ENCODE peak calls at places on chromosomes 11 and 22, in five cellular contexts. B, W, N, M and O are unnamed samples.

GRCh38 chr11:15379483-15379882 is 264.8 kb downstream of the INSC start:
- DNase-seq in M (no peak), N (no peak), W (no peak), B (no peak), O (no peak)

GRCh38 chr11:64856382-64857227 is 12.2 kb upstream of the CDC42BPG start:
- DNase-seq in M (peak; percentile 68), B (no peak), W (no peak), N (no peak), O (no peak)

GRCh38 chr11:68783216-68783821 is 32.0 kb upstream of the TESMIN start:
- DNase-seq in W (no peak), B (no peak), M (no peak), N (no peak), O (no peak)

GRCh38 chr11:122976396-122976733 is 5.3 kb downstream of the BSX start:
- DNase-seq in W (no peak), M (no peak), B (no peak), N (no peak), O (no peak)

GRCh38 chr11:133928628-133929059 is 28.1 kb downstream of the IGSF9B start:
- DNase-seq in W (no peak), B (no peak), M (no peak), N (no peak), O (peak; percentile 81)

GRCh38 chr22:29284196-29284595 is 16.1 kb downstream of the EWSR1 start:
- DNase-seq in W (no peak), M (no peak), N (no peak), B (no peak), O (no peak)

GRCh38 chr11:65498042-65498726 is 661 bp upstream of the MALAT1 start:
- DNase-seq in M (no peak), B (peak; percentile 79), W (peak; percentile 53), N (no peak), O (no peak)

GRCh38 chr11:17579451-17579850 is 32.4 kb downstream of the OTOG start:
- DNase-seq in W (no peak), N (no peak), M (no peak), B (no peak), O (no peak)

GRCh38 chr11:128894685-128895084 is 3.5 kb downstream of the KCNJ5 start:
- DNase-seq in B (peak; percentile 38), N (no peak), W (no peak), M (peak; percentile 8), O (peak; percentile 53)

GRCh38 chr22:24893341-24894070 is 53.0 kb downstream of the LHFPL7 start:
- DNase-seq in M (no peak), W (no peak), B (no peak), N (no peak), O (no peak)

GRCh38 chr11:64627371-64627770 is 36.4 kb downstream of the SLC22A12 start:
- DNase-seq in N (no peak), W (no peak), M (no peak), B (no peak), O (no peak)

GRCh38 chr11:22343411-22344032 is 5.3 kb downstream of the SLC17A6 start:
- DNase-seq in N (no peak), M (no peak), B (no peak), W (no peak), O (no peak)

GRCh38 chr22:40485813-40486610 is 115.6 kb downstream of the SGSM3 start:
- DNase-seq in B (no peak), W (no peak), N (no peak), M (no peak), O (no peak)

GRCh38 chr11:73218106-73218829 is at the start of gene P2RY2:
- DNase-seq in M (peak; percentile 53), B (no peak), W (no peak), N (peak; percentile 15), O (peak; percentile 86)

GRCh38 chr22:36258750-36259619 is 6.1 kb downstream of the APOL1 start:
- DNase-seq in B (peak; percentile 70), W (no peak), M (no peak), N (no peak), O (no peak)

GRCh38 chr11:86523738-86524602 is 148.4 kb downstream of the ME3 start:
- DNase-seq in M (peak; percentile 93), N (no peak), B (no peak), W (no peak), O (no peak)

GRCh38 chr11:116311141-116311540 is 461.6 kb downstream of the BUD13 start:
- DNase-seq in M (no peak), N (no peak), W (no peak), B (no peak), O (peak; percentile 39)

GRCh38 chr11:27837895-27838563 is 137.8 kb upstream of the BDNF start:
- DNase-seq in B (no peak), M (no peak), N (no peak), W (peak; percentile 47), O (no peak)

GRCh38 chr11:90288207-90288821 is 65.5 kb upstream of the CHORDC1 start:
- DNase-seq in N (no peak), M (peak; percentile 33), B (peak; percentile 19), W (no peak), O (peak; percentile 47)

GRCh38 chr11:110991621-110992355 is 253.7 kb upstream of the POU2AF2 start:
- DNase-seq in W (no peak), B (no peak), M (no peak), N (no peak), O (no peak)

GRCh38 chr22:30858976-30859713 is 109.4 kb downstream of the MORC2 start:
- DNase-seq in M (no peak), N (no peak), B (no peak), W (no peak), O (no peak)

GRCh38 chr22:42052765-42053164 is 17.8 kb downstream of the NAGA start:
- DNase-seq in W (no peak), B (no peak), M (no peak), N (no peak), O (no peak)

GRCh38 chr11:35262735-35263134 is 123.8 kb downstream of the CD44 start:
- DNase-seq in W (no peak), M (no peak), B (no peak), N (no peak), O (no peak)

GRCh38 chr11:83724704-83725114 is 438.5 kb upstream of the CCDC90B start:
- DNase-seq in B (no peak), N (peak; percentile 15), M (no peak), W (no peak), O (peak; percentile 27)

GRCh38 chr11:7597620-7598019 is 75.7 kb downstream of the CYB5R2 start:
- DNase-seq in B (no peak), M (no peak), W (no peak), N (no peak), O (no peak)

GRCh38 chr11:129937592-129938238 is 42.3 kb upstream of the NFRKB start:
- DNase-seq in B (no peak), N (no peak), M (no peak), W (no peak), O (no peak)

GRCh38 chr11:109423114-109423859 is 1.3 kb downstream of the C11orf87 start:
- DNase-seq in B (no peak), N (peak; percentile 2), M (no peak), W (no peak), O (peak; percentile 70)

GRCh38 chr11:30406978-30407762 is 84.3 kb downstream of the ARL14EP start:
- DNase-seq in N (peak; percentile 29), W (no peak), M (peak; percentile 26), B (no peak), O (no peak)

GRCh38 chr11:15198284-15198683 is 83.6 kb downstream of the INSC start:
- DNase-seq in B (no peak), W (no peak), M (no peak), N (no peak), O (no peak)

GRCh38 chr22:46769191-46769675 is 6.8 kb downstream of the TBC1D22A start:
- DNase-seq in M (no peak), N (no peak), B (no peak), W (no peak), O (no peak)

GRCh38 chr11:42407379-42407778 is 904.4 kb upstream of the API5 start:
- DNase-seq in N (peak; percentile 70), B (no peak), W (no peak), M (no peak), O (peak; percentile 25)

GRCh38 chr22:49326558-49326957 is 501.1 kb downstream of the BRD1 start:
- DNase-seq in N (no peak), W (no peak), M (no peak), B (no peak), O (no peak)
- H3K9me3 ChIP-seq in N (no peaks in the 10 kb centered on the region), W (no peaks in the 10 kb centered on the region), M (peaks cover 10% of the 10 kb centered on the region), B (no peaks in the 10 kb centered on the region), O (no peaks in the 10 kb centered on the region)

GRCh38 chr22:27057717-27058116 is 400.3 kb downstream of the MIAT start:
- DNase-seq in B (no peak), M (no peak), W (no peak), N (no peak), O (no peak)
- TF ChIP-seq TAF1 in B (no peak), M (no peak), W (no peak), N (no peak), O (no peak)

GRCh38 chr11:57071829-57072228 is 83.1 kb downstream of the OR5AK2 start:
- DNase-seq in M (no peak), W (no peak), N (no peak), B (no peak), O (no peak)

GRCh38 chr11:57069942-57070341 is 81.2 kb downstream of the OR5AK2 start:
- DNase-seq in M (no peak), W (no peak), B (no peak), N (no peak), O (no peak)

GRCh38 chr11:57073121-57073520 is 84.4 kb downstream of the OR5AK2 start:
- DNase-seq in W (no peak), B (no peak), M (no peak), N (no peak), O (no peak)

DNA sequence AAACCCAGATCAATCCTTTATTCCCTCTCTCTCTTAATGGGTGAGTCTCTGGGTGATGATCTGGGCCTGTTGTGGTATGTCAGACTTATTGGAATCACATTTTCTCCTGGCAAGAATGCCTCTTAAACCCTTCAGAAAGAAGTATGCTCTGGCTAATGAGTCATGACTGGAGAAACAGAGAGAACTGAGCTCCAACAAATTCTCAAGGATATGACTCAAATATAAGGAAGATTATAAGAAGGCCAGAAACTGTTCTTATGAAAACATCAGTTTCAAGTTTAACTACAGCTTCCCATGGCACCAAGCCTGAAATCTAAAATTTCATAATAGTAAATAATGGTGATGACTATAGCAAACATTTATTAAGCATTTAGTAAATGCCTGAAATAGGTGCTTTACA is 83.9 kb downstream of the OR5AK2 start:
- DNase-seq in B (no peak), W (no peak), N (no peak), M (no peak), O (no peak)
- TF ChIP-seq RAD21 in B (no peak), W (no peak), N (no peak), M (no peak), O (no peak)

DNA sequence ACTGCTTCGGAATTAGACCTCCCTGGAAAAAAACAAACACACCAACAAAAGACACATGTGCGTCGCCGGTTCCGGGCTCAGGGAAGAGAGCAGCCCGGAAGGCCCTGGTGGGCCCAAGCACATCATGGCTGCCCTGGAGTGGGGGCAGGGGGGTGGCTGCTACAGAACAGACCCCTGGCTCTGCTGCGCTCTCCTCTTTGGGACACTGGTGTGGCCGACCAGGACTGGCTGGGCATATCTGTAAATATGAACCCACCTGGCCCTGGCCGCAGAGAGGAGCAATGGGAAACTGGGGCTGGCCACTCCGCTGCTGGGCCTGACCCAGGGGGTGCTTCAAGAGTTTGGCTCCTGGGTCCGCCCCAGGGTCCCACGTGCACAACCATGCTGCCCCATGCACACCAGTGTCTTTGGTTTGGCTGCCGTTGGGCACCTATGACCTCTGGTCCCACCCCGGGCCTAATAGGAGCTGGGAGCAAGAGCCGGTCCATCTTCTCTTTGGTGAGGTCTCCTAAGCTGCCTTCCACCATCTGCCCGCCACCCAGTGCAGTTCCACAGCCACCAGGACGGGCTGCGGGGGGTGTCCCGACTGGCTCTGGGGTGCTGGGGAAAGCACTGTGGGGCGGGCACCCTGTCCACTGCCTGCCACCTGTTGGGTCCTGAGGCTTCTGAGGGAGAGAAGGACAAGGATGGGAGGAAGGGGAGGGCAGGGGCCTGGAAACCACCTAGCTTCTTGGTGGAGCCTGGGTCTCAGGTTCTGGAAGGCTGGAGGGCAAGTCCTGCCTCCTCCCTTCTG is 30.1 kb downstream of the PPM1F start:
- DNase-seq in M (no peak), W (no peak), N (no peak), B (no peak), O (no peak)
- H3K9me3 ChIP-seq in M (no peaks in the 10 kb centered on the region), W (no peaks in the 10 kb centered on the region), N (no peaks in the 10 kb centered on the region), B (no peaks in the 10 kb centered on the region), O (no peaks in the 10 kb centered on the region)